ENCODE peak calls at places on chromosomes 4 and X, in ten cellular contexts. P is GM06990, E is heart left ventricle, L is A549, Q is cardiac fibroblast, I is AG09309, H is epithelial cell of proximal tubule, T is choroid plexus epithelial cell, F is left lung, N is colonic mucosa. X is an unnamed sample.

GRCh38 chr4:6688879-6689505 is 4.7 kb upstream of the S100P start:
- DNase-seq in H (no peak), L (peak), P (no peak), I (peak), T (peak), E (peak), Q (peak), F (peak), N (peak), X (peak)

GRCh38 chrX:148049441-148049840 is 68.3 kb downstream of the FMR1NB start:
- DNase-seq in Q (peak), L (peak), N (no peak), T (peak), F (no peak), E (no peak), H (no peak), P (peak), I (no peak), X (peak)

GRCh38 chr4:81069706-81070331 is 39.3 kb downstream of the BMP3 start:
- DNase-seq in T (peak), F (peak), N (peak), L (peak), E (peak), P (peak), I (peak), Q (peak), H (peak), X (peak)

GRCh38 chr4:8159522-8160232 is 1.1 kb upstream of the ABLIM2 start:
- DNase-seq in T (no peak), L (no peak), P (no peak), H (no peak), N (no peak), Q (no peak), I (no peak), E (peak), F (no peak), X (no peak)

GRCh38 chr4:62410371-62411003 is 1210.4 kb downstream of the ADGRL3 start:
- DNase-seq in P (no peak), F (no peak), E (no peak), L (no peak), N (no peak), Q (no peak), H (no peak), I (no peak), T (no peak), X (no peak)

GRCh38 chr4:178027796-178028195 is 585.6 kb upstream of the AGA start:
- DNase-seq in N (no peak), E (no peak), I (no peak), T (no peak), F (no peak), Q (no peak), L (no peak), P (no peak), H (no peak), X (no peak)

GRCh38 chrX:151711787-151712186 is 4.0 kb upstream of the FATE1 start:
- DNase-seq in E (no peak), L (no peak), H (no peak), F (no peak), I (no peak), N (no peak), P (no peak), Q (no peak), T (no peak), X (no peak)

GRCh38 chr4:22515888-22516541 is at the start of gene ADGRA3:
- DNase-seq in I (no peak), F (peak), Q (peak), P (peak), H (no peak), L (peak), N (peak), T (peak), E (peak), X (no peak)

GRCh38 chr4:52712991-52713275 is 38.3 kb downstream of the ERVMER34-1 start:
- DNase-seq in H (no peak), L (no peak), I (no peak), P (no peak), F (no peak), E (no peak), Q (no peak), N (no peak), T (no peak), X (no peak)

GRCh38 chr4:52713456-52713937 is 37.7 kb downstream of the ERVMER34-1 start:
- DNase-seq in I (no peak), N (no peak), F (no peak), E (no peak), L (no peak), T (peak), P (no peak), H (no peak), Q (no peak), X (no peak)

GRCh38 chr4:52715255-52715897 is 35.8 kb downstream of the ERVMER34-1 start:
- DNase-seq in I (no peak), T (no peak), F (no peak), N (no peak), Q (no peak), E (no peak), L (no peak), P (no peak), H (no peak), X (no peak)

GRCh38 chr4:52715914-52716313 is 35.3 kb downstream of the ERVMER34-1 start:
- DNase-seq in E (no peak), P (no peak), I (no peak), Q (no peak), N (no peak), F (no peak), H (no peak), L (no peak), T (no peak), X (no peak)

GRCh38 chr4:52714597-52715254 is 36.5 kb downstream of the ERVMER34-1 start:
- DNase-seq in H (no peak), P (no peak), E (no peak), N (no peak), F (no peak), Q (no peak), T (peak), L (no peak), I (no peak), X (no peak)
- H3K4me3 ChIP-seq in H (no peak), P (peak), E (no peak), N (no peak), F (peak), Q (no peak), T (no peak), L (no peak), I (no peak), X (no peak)

DNA sequence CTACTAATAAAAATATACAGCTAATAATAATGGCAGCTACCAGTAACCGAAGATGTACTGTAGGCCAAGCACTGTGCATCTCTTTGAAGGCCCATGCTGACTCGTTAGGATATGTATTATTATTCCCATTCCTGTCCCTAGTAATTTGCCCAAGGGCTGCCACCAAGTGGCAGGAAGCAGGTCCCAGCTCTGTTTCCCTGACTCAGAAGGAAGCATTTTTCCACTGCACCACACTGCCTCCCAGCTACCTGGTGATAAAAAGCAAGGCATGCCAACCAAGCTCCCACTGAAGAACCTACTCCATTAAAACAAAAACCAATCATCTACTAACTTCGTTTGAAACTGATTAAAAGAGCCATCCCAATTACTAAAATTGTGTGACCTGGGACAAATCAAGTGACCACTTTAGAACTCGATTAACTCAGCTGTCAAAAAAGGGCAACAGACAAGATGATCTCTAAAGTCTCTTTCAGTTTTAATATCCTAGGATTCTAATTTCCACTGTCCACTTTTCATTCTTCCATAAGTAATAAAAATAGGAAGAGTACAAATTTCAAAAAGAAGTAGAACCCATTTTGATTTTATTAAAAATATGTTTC is 24.3 kb upstream of the PGM2 start:
- DNase-seq in E (no peak), P (no peak), Q (peak), F (peak), N (peak), I (no peak), H (no peak), T (peak), L (peak), X (peak)
- TF ChIP-seq CTCF in E (peak), P (peak), Q (peak), F (peak), N (peak), I (peak), H (peak), T (peak), L (peak), X (peak)

DNA sequence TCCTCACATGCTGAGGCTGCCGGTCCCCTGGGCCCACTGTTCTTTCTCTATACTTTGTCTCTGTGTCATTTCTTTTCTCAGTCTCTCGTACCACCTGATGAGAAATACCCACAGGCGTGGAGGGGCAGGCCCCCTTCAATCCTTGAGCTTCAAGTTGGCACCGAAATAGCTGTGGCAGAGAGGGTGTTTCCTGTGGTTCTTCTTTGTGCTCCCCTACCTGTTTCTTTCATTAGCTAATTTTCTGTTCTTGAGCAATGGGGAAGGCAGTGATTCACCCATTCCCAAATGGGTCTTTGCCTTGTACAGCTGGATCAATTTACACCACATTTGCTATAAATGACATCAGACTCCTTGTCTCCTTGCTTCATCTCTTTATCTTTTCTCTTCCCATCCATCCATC is 2.1 kb upstream of the CYSLTR1 start:
- DNase-seq in F (no peak), T (no peak), N (no peak), Q (no peak), P (no peak), I (no peak), L (no peak), H (no peak), E (no peak), X (no peak)
- H3K4me3 ChIP-seq in F (no peak), T (no peak), N (no peak), Q (no peak), P (no peak), I (no peak), L (no peak), H (no peak), E (no peak), X (no peak)

GRCh38 chr4:142881331-142881730 is 35.2 kb upstream of the INPP4B start:
- DNase-seq in T (no peak), L (no peak), F (no peak), Q (no peak), E (no peak), H (no peak), N (no peak), I (no peak), P (no peak), X (no peak)

GRCh38 chr4:142886566-142886965 is 40.5 kb upstream of the INPP4B start:
- DNase-seq in E (no peak), Q (no peak), L (no peak), H (no peak), F (no peak), P (no peak), N (no peak), T (no peak), I (no peak), X (no peak)

DNA sequence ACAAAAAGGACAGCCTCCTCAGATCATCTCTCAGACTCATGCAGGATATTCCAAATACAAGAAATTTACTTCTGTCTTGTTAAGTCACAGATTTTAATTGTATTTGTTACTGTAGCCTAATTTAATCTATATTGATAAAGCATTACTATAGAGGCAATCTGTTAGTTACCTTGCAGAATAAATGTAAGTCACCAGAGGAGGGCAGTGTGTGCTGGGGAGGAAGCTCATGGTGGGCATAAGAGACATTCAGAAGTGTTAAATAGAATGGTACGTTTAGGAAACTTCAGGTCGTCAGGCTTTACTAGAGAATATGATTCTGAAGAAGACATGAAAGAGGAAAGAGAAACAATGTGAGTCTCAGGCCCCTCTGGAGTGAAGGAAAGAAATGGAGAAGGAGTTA is 37.3 kb upstream of the INPP4B start:
- DNase-seq in H (no peak), N (no peak), Q (peak), I (no peak), P (no peak), F (no peak), T (peak), E (no peak), L (peak), X (no peak)
- TF ChIP-seq CTCF in H (peak), N (peak), Q (peak), I (peak), P (peak), F (no peak), T (peak), E (peak), L (no peak), X (peak)

GRCh38 chr4:136768925-136769275 is 763.4 kb downstream of the PCDH18 start:
- DNase-seq in N (no peak), P (no peak), H (no peak), I (no peak), T (peak), E (no peak), F (no peak), Q (peak), L (no peak), X (no peak)

GRCh38 chr4:136769717-136770116 is 762.6 kb downstream of the PCDH18 start:
- DNase-seq in I (no peak), L (no peak), P (no peak), F (no peak), N (no peak), E (no peak), Q (no peak), H (no peak), T (no peak), X (no peak)

GRCh38 chr4:136768213-136768924 is 763.9 kb downstream of the PCDH18 start:
- DNase-seq in H (no peak), L (no peak), F (no peak), N (no peak), T (no peak), I (no peak), Q (peak), P (no peak), E (no peak), X (no peak)

DNA sequence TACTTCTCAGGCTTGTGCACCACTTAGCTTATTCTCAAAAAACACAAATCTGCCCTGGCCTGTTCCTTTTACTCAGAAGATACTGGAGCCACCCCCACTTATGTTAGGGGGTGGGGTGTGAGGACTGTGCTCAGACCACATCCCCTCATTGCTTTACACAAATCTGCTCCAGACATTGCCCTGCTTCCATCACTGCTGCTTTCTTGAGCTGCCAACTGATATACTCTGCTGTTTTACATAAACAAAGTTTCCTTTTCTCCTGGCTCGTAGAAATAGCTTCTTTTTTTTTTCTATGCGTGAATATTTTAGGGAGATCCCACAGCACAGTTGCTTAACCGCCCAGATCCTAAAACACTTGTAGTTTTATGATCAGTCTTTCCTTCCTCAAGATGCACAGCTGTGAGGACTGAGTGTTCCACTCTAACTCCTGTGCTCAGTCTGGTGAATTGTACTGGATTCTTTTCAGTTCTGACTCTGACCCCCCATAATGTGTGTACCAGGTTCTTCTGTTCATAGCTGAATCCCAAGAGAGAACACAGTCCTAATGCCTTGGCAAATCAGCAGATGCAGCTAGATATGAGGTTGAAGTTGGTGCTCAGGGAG is 768.3 kb downstream of the PCDH18 start:
- DNase-seq in P (no peak), N (no peak), I (no peak), T (peak), L (no peak), F (no peak), E (no peak), H (no peak), Q (peak), X (no peak)
- H3K4me3 ChIP-seq in P (no peak), N (no peak), I (no peak), T (no peak), L (no peak), F (no peak), E (no peak), H (no peak), Q (no peak), X (no peak)

GRCh38 chr4:152172146-152172545 is 363.7 kb downstream of the FBXW7 start:
- DNase-seq in H (no peak), E (no peak), N (no peak), T (no peak), I (no peak), P (no peak), Q (no peak), F (no peak), L (no peak), X (no peak)

GRCh38 chr4:152166567-152166966 is 369.3 kb downstream of the FBXW7 start:
- DNase-seq in L (no peak), I (no peak), E (no peak), P (no peak), N (no peak), Q (peak), T (peak), F (no peak), H (no peak), X (no peak)

GRCh38 chr4:152169666-152170065 is 366.2 kb downstream of the FBXW7 start:
- DNase-seq in H (no peak), Q (no peak), P (no peak), L (no peak), I (no peak), T (no peak), E (no peak), F (no peak), N (no peak), X (no peak)

GRCh38 chr4:152171556-152171955 is 364.3 kb downstream of the FBXW7 start:
- DNase-seq in N (no peak), E (no peak), I (no peak), F (no peak), P (no peak), Q (no peak), H (no peak), L (no peak), T (no peak), X (no peak)

DNA sequence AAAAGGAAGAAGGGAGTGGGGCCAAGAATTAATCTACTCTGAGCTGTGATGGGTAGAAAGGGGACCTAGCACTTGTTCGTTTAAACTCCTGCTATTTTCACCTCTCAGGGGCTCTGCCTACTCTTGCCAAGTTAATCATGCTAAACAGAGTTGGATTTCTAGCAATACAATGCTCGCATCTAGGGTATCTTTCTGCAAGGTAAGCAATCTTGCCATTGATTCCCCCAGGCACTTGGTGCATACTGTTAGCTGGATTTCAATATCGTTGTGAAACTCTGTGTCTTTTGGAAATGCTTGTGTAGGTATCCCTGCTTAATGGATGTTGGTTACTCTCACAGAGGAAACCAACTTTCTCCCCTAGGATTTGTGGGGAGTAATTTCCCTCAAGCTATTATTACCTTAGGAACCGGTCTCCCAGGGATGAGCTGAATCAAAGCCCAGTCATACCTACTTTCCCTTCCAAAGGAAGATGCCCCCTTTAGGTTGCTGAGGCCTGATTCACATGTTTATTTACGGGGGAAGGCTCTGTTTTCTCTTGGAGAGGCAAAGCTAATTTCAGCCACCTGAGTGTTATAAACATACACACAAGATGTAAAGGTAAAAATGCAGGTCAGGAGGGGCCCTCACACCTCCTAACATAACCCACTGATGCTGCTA is 366.8 kb downstream of the FBXW7 start:
- DNase-seq in P (no peak), N (no peak), T (no peak), H (no peak), I (no peak), F (no peak), E (no peak), Q (no peak), L (no peak), X (no peak)
- TF ChIP-seq CTCF in P (no peak), N (no peak), T (no peak), H (no peak), I (no peak), F (no peak), E (no peak), Q (no peak), L (no peak), X (no peak)

GRCh38 chrX:56729152-56729557 is at the start of gene NBDY:
- DNase-seq in P (peak), L (peak), I (no peak), H (no peak), T (peak), E (peak), Q (peak), F (peak), N (peak), X (no peak)
- H3K4me3 ChIP-seq in P (peak), L (peak), I (peak), H (peak), T (peak), E (peak), Q (peak), F (peak), N (peak), X (peak)

DNA sequence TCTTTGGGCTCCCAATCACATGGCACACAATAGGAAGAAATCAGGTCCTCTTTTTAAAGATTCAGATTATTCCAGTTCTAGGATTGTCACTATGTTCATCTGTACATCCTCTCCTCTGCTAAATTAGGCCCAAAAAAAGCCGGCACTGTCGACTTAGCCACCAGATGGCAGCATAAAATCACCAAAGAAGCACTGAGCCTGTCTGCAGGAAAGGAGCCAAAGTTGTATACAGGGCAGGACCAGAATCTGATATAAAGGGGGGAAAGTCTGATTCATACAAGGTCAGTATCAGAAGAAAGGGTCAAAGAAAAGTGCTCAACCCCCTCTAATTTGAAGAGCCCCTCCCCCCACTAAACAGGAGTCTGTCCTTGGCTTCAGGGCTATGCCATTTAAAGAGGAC is 292.5 kb downstream of the CHIC1 start:
- DNase-seq in F (peak), H (no peak), I (peak), Q (peak), P (no peak), L (peak), E (peak), N (peak), T (peak), X (peak)
- TF ChIP-seq CTCF in F (no peak), H (peak), I (peak), Q (peak), P (peak), L (peak), E (peak), N (peak), T (peak), X (peak)

DNA sequence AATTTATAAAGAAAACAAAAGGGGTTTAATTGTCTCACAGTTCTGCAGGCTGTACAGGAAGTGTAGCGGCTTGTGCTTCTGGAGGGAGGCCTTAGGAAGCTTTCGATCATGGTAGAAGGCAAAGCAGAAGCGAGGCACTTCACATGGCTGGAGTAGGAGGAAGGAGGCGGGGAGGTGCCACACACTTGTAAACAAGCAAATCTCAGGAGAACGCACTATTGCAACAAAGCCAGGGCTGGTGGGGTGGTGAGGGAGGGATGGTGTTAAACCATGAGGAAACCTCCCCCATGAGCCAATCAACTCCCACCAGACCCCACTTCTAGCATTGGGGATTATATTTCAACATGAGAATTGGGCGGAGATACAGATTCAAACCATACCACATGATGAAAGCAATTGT is 1116.3 kb downstream of the FAT4 start:
- DNase-seq in I (no peak), P (no peak), E (no peak), Q (no peak), T (no peak), N (no peak), H (no peak), L (no peak), F (no peak), X (no peak)
- H3K4me3 ChIP-seq in I (no peak), P (no peak), E (no peak), Q (no peak), T (no peak), N (no peak), H (no peak), L (no peak), F (no peak), X (no peak)

X was measured in astrocyte of the cerebellum.